ENCODE peak calls at places on chromosomes 11 and 22, in nine cellular contexts. K, S, G, H, Q, D, P, V and Z are unnamed samples.

GRCh38 chr22:42991010-42991651 is 23.8 kb downstream of the PACSIN2 start:
- DNase-seq in K (no peak), S (no peak), G (no peak), H (peak), Q (peak), D (peak), P (no peak), V (no peak), Z (no peak)

GRCh38 chr22:24402460-24403192 is 24.8 kb upstream of the ADORA2A start:
- DNase-seq in K (no peak), S (no peak), G (peak), H (peak), Q (peak), D (peak), P (peak), V (no peak), Z (peak)

GRCh38 chr22:23856721-23857605 is 712 bp upstream of the SLC2A11 start:
- DNase-seq in K (no peak), S (peak), G (peak), H (no peak), Q (peak), D (peak), P (peak), V (peak), Z (no peak)

GRCh38 chr11:35619754-35620640 is 1.7 kb downstream of the FJX1 start:
- DNase-seq in K (peak), S (peak), G (peak), H (no peak), Q (peak), D (peak), P (peak), V (no peak), Z (no peak)

GRCh38 chr11:34788642-34789041 is 127.5 kb downstream of the APIP start:
- DNase-seq in K (no peak), S (no peak), G (no peak), H (no peak), Q (no peak), D (no peak), P (peak), V (no peak), Z (no peak)

GRCh38 chr22:35841907-35842518 is 124.3 kb downstream of the APOL5 start:
- DNase-seq in K (no peak), S (no peak), G (no peak), H (no peak), Q (no peak), D (no peak), P (no peak), V (no peak), Z (no peak)

GRCh38 chr11:126874831-126875230 is 125.7 kb downstream of the KIRREL3 start:
- DNase-seq in K (no peak), S (no peak), G (no peak), H (no peak), Q (no peak), D (no peak), P (no peak), V (no peak), Z (no peak)

GRCh38 chr11:32830413-32830738 is 649 bp downstream of the PRRG4 start:
- DNase-seq in K (peak), S (no peak), G (no peak), H (no peak), Q (peak), D (no peak), P (peak), V (no peak), Z (no peak)

GRCh38 chr22:29152045-29152380 is 53.7 kb upstream of the EMID1 start:
- DNase-seq in K (no peak), S (no peak), G (no peak), H (no peak), Q (no peak), D (no peak), P (peak), V (no peak), Z (no peak)